ENCODE peak calls at places on chromosomes 6 and 20, in seven cellular contexts. T, I, G, Y, V, X and U are unnamed samples.

GRCh38 chr6:137282253-137282652 is 63.1 kb upstream of the IFNGR1 start:
- DNase-seq in T (no peak), I (no peak), G (no peak), Y (no peak), V (no peak), X (no peak), U (no peak)

GRCh38 chr6:41644297-41644879 is 6.1 kb downstream of the MDFI start:
- DNase-seq in T (no peak), I (no peak), G (no peak), Y (no peak), V (no peak), X (no peak), U (no peak)

GRCh38 chr20:62938105-62938888 is at the start of gene GID8:
- DNase-seq in T (peak; percentile 62), I (peak; percentile 43), G (peak; percentile 54), Y (peak; percentile 49), V (peak; percentile 12), X (peak; percentile 38), U (no peak)

GRCh38 chr6:125809771-125810315 is 19.1 kb downstream of the NCOA7 start:
- DNase-seq in T (no peak), I (no peak), G (no peak), Y (no peak), V (no peak), X (no peak), U (no peak)

GRCh38 chr20:63957004-63957689 is 931 bp upstream of the UCKL1 start:
- DNase-seq in T (peak; percentile 75), I (peak; percentile 65), G (peak; percentile 86), Y (peak; percentile 66), V (no peak), X (peak; percentile 59), U (peak; percentile 55)

GRCh38 chr6:100504786-100505737 is 40.3 kb upstream of the SIM1 start:
- DNase-seq in T (peak; percentile 91), I (no peak), G (no peak), Y (peak; percentile 91), V (peak; percentile 66), X (no peak), U (no peak)

GRCh38 chr6:13472976-13473645 is 14.3 kb downstream of the GFOD1 start:
- DNase-seq in T (no peak), I (no peak), G (no peak), Y (no peak), V (no peak), X (no peak), U (no peak)

GRCh38 chr6:151370509-151371078 is 20.8 kb downstream of the ZBTB2 start:
- DNase-seq in T (peak; percentile 76), I (no peak), G (no peak), Y (peak; percentile 52), V (no peak), X (no peak), U (no peak)

GRCh38 chr6:43938178-43939101 is 168.4 kb downstream of the VEGFA start:
- DNase-seq in T (no peak), I (no peak), G (no peak), Y (no peak), V (no peak), X (no peak), U (no peak)

GRCh38 chr6:3443221-3443515 is 13.7 kb downstream of the SLC22A23 start:
- DNase-seq in T (no peak), I (no peak), G (no peak), Y (no peak), V (no peak), X (no peak), U (no peak)

GRCh38 chr6:73515204-73516101 is 5.4 kb downstream of the EEF1A1 start:
- DNase-seq in T (peak; percentile 91), I (peak; percentile 47), G (peak; percentile 62), Y (peak; percentile 86), V (no peak), X (no peak), U (peak; percentile 75)

GRCh38 chr6:397604-398003 is 6.1 kb downstream of the IRF4 start:
- DNase-seq in T (no peak), I (no peak), G (no peak), Y (no peak), V (no peak), X (no peak), U (no peak)

GRCh38 chr20:50420380-50420779 is 89.8 kb upstream of the PTPN1 start:
- DNase-seq in T (no peak), I (no peak), G (no peak), Y (no peak), V (no peak), X (no peak), U (no peak)

GRCh38 chr6:37279366-37280134 is 21.6 kb upstream of the TMEM217 start:
- DNase-seq in T (peak; percentile 91), I (no peak), G (no peak), Y (peak; percentile 24), V (no peak), X (no peak), U (no peak)

GRCh38 chr20:25148982-25149846 is 46.3 kb upstream of the ENTPD6 start:
- DNase-seq in T (no peak), I (no peak), G (no peak), Y (no peak), V (no peak), X (no peak), U (no peak)

GRCh38 chr6:15129872-15130271 is 116.0 kb upstream of the JARID2 start:
- DNase-seq in T (no peak), I (no peak), G (no peak), Y (no peak), V (no peak), X (peak; percentile 11), U (no peak)